ENCODE peak calls at places on chromosomes 5 and 9, in six cellular contexts. One of them, this sample, is unnamed.

GRCh38 chr5:22970956-22971618 is 117.9 kb upstream of the CDH12 start:
- DNase-seq in fibroblast of the aortic adventitia: no peak
- DNase-seq in epithelial cell of esophagus: no peak
- DNase-seq in upper lobe of right lung: no peak
- DNase-seq in fibroblast of lung: no peak
- DNase-seq in GM23338: no peak
- DNase-seq in this sample: no peak

GRCh38 chr5:33105521-33105941 is 335.2 kb upstream of the TARS1 start:
- DNase-seq in GM23338: no peak
- DNase-seq in fibroblast of the aortic adventitia: peak; percentile 97
- DNase-seq in fibroblast of lung: peak; percentile 57
- DNase-seq in upper lobe of right lung: no peak
- DNase-seq in epithelial cell of esophagus: peak; percentile 40
- DNase-seq in this sample: peak; percentile 59

GRCh38 chr5:77898385-77898784 is 122.2 kb upstream of the TBCA start:
- DNase-seq in fibroblast of lung: no peak
- DNase-seq in upper lobe of right lung: no peak
- DNase-seq in GM23338: no peak
- DNase-seq in epithelial cell of esophagus: no peak
- DNase-seq in fibroblast of the aortic adventitia: no peak
- DNase-seq in this sample: no peak

GRCh38 chr9:20437466-20437865 is 184.8 kb downstream of the MLLT3 start:
- DNase-seq in fibroblast of the aortic adventitia: peak; percentile 89
- DNase-seq in fibroblast of lung: peak; percentile 11
- DNase-seq in GM23338: no peak
- DNase-seq in upper lobe of right lung: no peak
- DNase-seq in epithelial cell of esophagus: no peak
- DNase-seq in this sample: no peak

GRCh38 chr9:70753311-70753710 is 338.9 kb upstream of the KLF9 start:
- DNase-seq in epithelial cell of esophagus: no peak
- DNase-seq in GM23338: no peak
- DNase-seq in fibroblast of the aortic adventitia: peak; percentile 37
- DNase-seq in upper lobe of right lung: no peak
- DNase-seq in fibroblast of lung: no peak
- DNase-seq in this sample: no peak

GRCh38 chr9:127809562-127810377 is 7.1 kb downstream of the FPGS start:
- DNase-seq in fibroblast of the aortic adventitia: no peak
- DNase-seq in fibroblast of lung: no peak
- DNase-seq in epithelial cell of esophagus: peak; percentile 61
- DNase-seq in GM23338: peak; percentile 87
- DNase-seq in upper lobe of right lung: peak; percentile 78
- DNase-seq in this sample: no peak

GRCh38 chr5:133899506-133899905 is 68.9 kb downstream of the C5orf15 start:
- DNase-seq in GM23338: no peak
- DNase-seq in epithelial cell of esophagus: no peak
- DNase-seq in fibroblast of lung: no peak
- DNase-seq in upper lobe of right lung: no peak
- DNase-seq in fibroblast of the aortic adventitia: no peak
- DNase-seq in this sample: no peak

GRCh38 chr5:54040018-54040417 is 270.4 kb downstream of the ARL15 start:
- DNase-seq in GM23338: no peak
- DNase-seq in epithelial cell of esophagus: no peak
- DNase-seq in fibroblast of the aortic adventitia: no peak
- DNase-seq in upper lobe of right lung: no peak
- DNase-seq in fibroblast of lung: no peak
- DNase-seq in this sample: no peak

GRCh38 chr9:94198414-94198813 is 60.7 kb upstream of the ZNF169 start:
- DNase-seq in fibroblast of the aortic adventitia: no peak
- DNase-seq in fibroblast of lung: no peak
- DNase-seq in epithelial cell of esophagus: no peak
- DNase-seq in GM23338: no peak
- DNase-seq in upper lobe of right lung: no peak
- DNase-seq in this sample: no peak

GRCh38 chr5:26482817-26483375 is 555.5 kb downstream of the CDH9 start:
- DNase-seq in fibroblast of lung: no peak
- DNase-seq in fibroblast of the aortic adventitia: no peak
- DNase-seq in GM23338: peak; percentile 92
- DNase-seq in upper lobe of right lung: no peak
- DNase-seq in epithelial cell of esophagus: peak; percentile 36
- DNase-seq in this sample: no peak

GRCh38 chr5:72246954-72247442 is 73.0 kb downstream of the MRPS27 start:
- DNase-seq in epithelial cell of esophagus: peak; percentile 52
- DNase-seq in upper lobe of right lung: no peak
- DNase-seq in GM23338: no peak
- DNase-seq in fibroblast of lung: peak; percentile 43
- DNase-seq in fibroblast of the aortic adventitia: peak; percentile 57
- DNase-seq in this sample: no peak

GRCh38 chr5:52693279-52693678 is 94.4 kb upstream of the ITGA1 start:
- DNase-seq in upper lobe of right lung: no peak
- DNase-seq in GM23338: peak; percentile 57
- DNase-seq in epithelial cell of esophagus: peak; percentile 58
- DNase-seq in fibroblast of lung: peak; percentile 46
- DNase-seq in fibroblast of the aortic adventitia: peak; percentile 59
- DNase-seq in this sample: no peak

GRCh38 chr9:127926961-127927456 is 3.6 kb downstream of the PIP5KL1 start:
- DNase-seq in fibroblast of the aortic adventitia: no peak
- DNase-seq in upper lobe of right lung: no peak
- DNase-seq in epithelial cell of esophagus: peak; percentile 48
- DNase-seq in fibroblast of lung: no peak
- DNase-seq in GM23338: peak; percentile 54
- DNase-seq in this sample: no peak

GRCh38 chr9:16367605-16368424 is 502.7 kb downstream of the BNC2 start:
- DNase-seq in upper lobe of right lung: no peak
- DNase-seq in GM23338: no peak
- DNase-seq in fibroblast of lung: no peak
- DNase-seq in epithelial cell of esophagus: peak; percentile 68
- DNase-seq in fibroblast of the aortic adventitia: peak; percentile 25
- DNase-seq in this sample: peak; percentile 36

GRCh38 chr9:125748511-125749099 is 1.4 kb downstream of the PBX3 start:
- DNase-seq in fibroblast of the aortic adventitia: peak; percentile 44
- DNase-seq in upper lobe of right lung: no peak
- DNase-seq in epithelial cell of esophagus: peak; percentile 8
- DNase-seq in GM23338: peak; percentile 39
- DNase-seq in fibroblast of lung: no peak
- DNase-seq in this sample: no peak

GRCh38 chr9:129125478-129125877 is 14.3 kb downstream of the PTPA start:
- DNase-seq in GM23338: no peak
- DNase-seq in upper lobe of right lung: no peak
- DNase-seq in fibroblast of the aortic adventitia: peak; percentile 97
- DNase-seq in epithelial cell of esophagus: peak; percentile 94
- DNase-seq in fibroblast of lung: peak; percentile 93
- DNase-seq in this sample: no peak

GRCh38 chr9:8451146-8451545 is 651.6 kb upstream of the DMAC1 start:
- DNase-seq in fibroblast of the aortic adventitia: no peak
- DNase-seq in fibroblast of lung: no peak
- DNase-seq in GM23338: no peak
- DNase-seq in upper lobe of right lung: no peak
- DNase-seq in epithelial cell of esophagus: no peak
- DNase-seq in this sample: no peak

GRCh38 chr5:127840809-127841208 is 137.6 kb downstream of the CCDC192 start:
- DNase-seq in upper lobe of right lung: no peak
- DNase-seq in GM23338: no peak
- DNase-seq in fibroblast of lung: peak; percentile 50
- DNase-seq in epithelial cell of esophagus: no peak
- DNase-seq in fibroblast of the aortic adventitia: no peak
- DNase-seq in this sample: no peak

GRCh38 chr9:136532799-136533774 is 12.8 kb downstream of the NOTCH1 start:
- DNase-seq in GM23338: no peak
- DNase-seq in epithelial cell of esophagus: no peak
- DNase-seq in fibroblast of the aortic adventitia: no peak
- DNase-seq in upper lobe of right lung: no peak
- DNase-seq in fibroblast of lung: no peak
- DNase-seq in this sample: no peak

GRCh38 chr5:69049151-69049550 is 44.7 kb upstream of the SLC30A5 start:
- DNase-seq in GM23338: no peak
- DNase-seq in epithelial cell of esophagus: peak; percentile 53
- DNase-seq in fibroblast of the aortic adventitia: no peak
- DNase-seq in fibroblast of lung: no peak
- DNase-seq in upper lobe of right lung: no peak
- DNase-seq in this sample: no peak

GRCh38 chr5:123164019-123164418 is 75.0 kb downstream of the PRDM6 start:
- DNase-seq in fibroblast of the aortic adventitia: peak; percentile 41
- DNase-seq in fibroblast of lung: peak; percentile 37
- DNase-seq in upper lobe of right lung: no peak
- DNase-seq in epithelial cell of esophagus: no peak
- DNase-seq in GM23338: no peak
- DNase-seq in this sample: no peak

GRCh38 chr9:128190516-128191405 is 611 bp downstream of the CIZ1 start:
- DNase-seq in fibroblast of the aortic adventitia: peak; percentile 17
- DNase-seq in fibroblast of lung: peak; percentile 9
- DNase-seq in epithelial cell of esophagus: no peak
- DNase-seq in upper lobe of right lung: no peak
- DNase-seq in GM23338: peak; percentile 19
- DNase-seq in this sample: no peak

GRCh38 chr9:129400971-129401622 is 219.8 kb downstream of the C9orf50 start:
- DNase-seq in upper lobe of right lung: no peak
- DNase-seq in fibroblast of lung: no peak
- DNase-seq in epithelial cell of esophagus: no peak
- DNase-seq in fibroblast of the aortic adventitia: no peak
- DNase-seq in GM23338: no peak
- DNase-seq in this sample: no peak

GRCh38 chr5:96881511-96882115 is 5.3 kb downstream of the ERAP2 start:
- DNase-seq in fibroblast of lung: peak; percentile 60
- DNase-seq in upper lobe of right lung: no peak
- DNase-seq in epithelial cell of esophagus: peak; percentile 65
- DNase-seq in fibroblast of the aortic adventitia: peak; percentile 91
- DNase-seq in GM23338: no peak
- DNase-seq in this sample: no peak

GRCh38 chr5:78597858-78598415 is 50.6 kb downstream of the LHFPL2 start:
- DNase-seq in GM23338: no peak
- DNase-seq in epithelial cell of esophagus: peak; percentile 77
- DNase-seq in fibroblast of the aortic adventitia: peak; percentile 76
- DNase-seq in fibroblast of lung: peak; percentile 81
- DNase-seq in upper lobe of right lung: no peak
- DNase-seq in this sample: no peak

GRCh38 chr5:125595095-125595494 is 828.1 kb upstream of the GRAMD2B start:
- DNase-seq in GM23338: no peak
- DNase-seq in fibroblast of the aortic adventitia: peak; percentile 77
- DNase-seq in epithelial cell of esophagus: no peak
- DNase-seq in upper lobe of right lung: peak; percentile 62
- DNase-seq in fibroblast of lung: peak; percentile 92
- DNase-seq in this sample: no peak

GRCh38 chr9:30758726-30759446 is 1625.6 kb upstream of the ACO1 start:
- DNase-seq in upper lobe of right lung: no peak
- DNase-seq in fibroblast of lung: no peak
- DNase-seq in fibroblast of the aortic adventitia: no peak
- DNase-seq in GM23338: no peak
- DNase-seq in epithelial cell of esophagus: no peak
- DNase-seq in this sample: no peak

GRCh38 chr9:132677976-132678375 is 7.7 kb downstream of the GTF3C4 start:
- DNase-seq in upper lobe of right lung: no peak
- DNase-seq in fibroblast of lung: no peak
- DNase-seq in fibroblast of the aortic adventitia: no peak
- DNase-seq in GM23338: no peak
- DNase-seq in epithelial cell of esophagus: no peak
- DNase-seq in this sample: no peak

DNA sequence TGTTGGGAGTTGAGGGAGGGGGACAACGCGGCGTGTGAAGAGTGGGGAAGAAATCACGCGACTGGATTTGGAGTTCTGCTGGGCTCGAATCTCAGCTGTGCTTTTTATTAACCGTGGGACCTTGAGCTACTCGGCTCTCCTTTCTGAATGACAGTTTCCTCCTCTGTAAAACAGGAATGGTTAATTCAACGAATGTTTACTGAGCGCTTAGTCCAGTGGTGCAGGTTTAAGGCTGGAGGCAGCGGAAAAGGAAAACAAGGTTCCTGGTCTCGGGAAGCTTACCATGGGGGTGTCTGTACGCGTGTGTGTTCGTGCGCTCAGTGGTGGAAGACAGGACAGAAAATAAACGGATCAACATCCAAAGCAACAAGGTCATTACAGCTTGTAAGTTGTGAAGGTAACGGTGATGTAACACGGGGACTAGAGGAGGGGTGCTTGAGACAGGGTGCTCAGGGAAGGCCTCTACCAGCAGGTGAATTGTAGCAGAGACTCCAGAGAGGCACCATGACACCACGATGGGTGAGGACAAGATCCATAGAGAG is 277 bp downstream of the EIF4E1B start:
- DNase-seq in epithelial cell of esophagus: no peak
- DNase-seq in upper lobe of right lung: no peak
- DNase-seq in fibroblast of the aortic adventitia: no peak
- DNase-seq in GM23338: no peak
- DNase-seq in fibroblast of lung: no peak
- DNase-seq in this sample: no peak
- H3K4me3 ChIP-seq in epithelial cell of esophagus: no peak overlapping the region
- H3K4me3 ChIP-seq in upper lobe of right lung: peak overlapping the region; percentile 34
- H3K4me3 ChIP-seq in fibroblast of the aortic adventitia: peak overlapping the region; percentile 50
- H3K4me3 ChIP-seq in GM23338: peak overlapping the region; percentile 87
- H3K4me3 ChIP-seq in fibroblast of lung: peak overlapping the region; percentile 33
- H3K4me3 ChIP-seq in this sample: peak overlapping the region; percentile 18

GRCh38 chr5:74625742-74626241 is 14.7 kb downstream of the ENC1 start:
- DNase-seq in fibroblast of lung: no peak
- DNase-seq in GM23338: peak; percentile 47
- DNase-seq in upper lobe of right lung: no peak
- DNase-seq in fibroblast of the aortic adventitia: peak; percentile 67
- DNase-seq in epithelial cell of esophagus: peak; percentile 45
- DNase-seq in this sample: no peak
- TF ChIP-seq CTCF in fibroblast of lung: peak; percentile 2
- TF ChIP-seq CTCF in GM23338: peak; percentile 60
- TF ChIP-seq CTCF in upper lobe of right lung: no peak
- TF ChIP-seq CTCF in fibroblast of the aortic adventitia: no peak
- TF ChIP-seq CTCF in epithelial cell of esophagus: peak; percentile 6
- TF ChIP-seq CTCF in this sample: peak; percentile 34

DNA sequence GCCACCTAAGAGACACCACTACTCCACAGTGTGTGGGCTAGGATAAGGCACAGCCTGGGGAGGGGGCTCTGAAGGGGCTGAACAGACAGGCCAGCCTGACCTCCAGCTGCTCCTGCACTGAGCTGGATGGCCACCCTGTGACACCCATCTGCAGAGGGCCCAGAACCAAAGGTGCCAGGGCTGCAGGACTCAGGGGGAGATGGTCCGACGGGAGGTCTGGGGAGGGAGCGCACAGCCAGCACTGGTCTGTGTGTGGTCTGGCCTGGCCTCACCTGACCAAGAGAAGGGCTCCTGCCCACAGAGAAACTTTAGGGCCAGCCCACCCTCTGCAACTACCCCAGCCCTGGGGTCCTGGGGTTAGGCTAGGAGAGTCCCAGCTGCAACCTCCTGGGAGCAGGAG is 789 bp downstream of the LTC4S start:
- DNase-seq in GM23338: no peak
- DNase-seq in fibroblast of lung: no peak
- DNase-seq in fibroblast of the aortic adventitia: no peak
- DNase-seq in upper lobe of right lung: no peak
- DNase-seq in epithelial cell of esophagus: no peak
- DNase-seq in this sample: no peak
- H3K4me3 ChIP-seq in GM23338: peak overlapping the region; percentile 84
- H3K4me3 ChIP-seq in fibroblast of lung: no peak overlapping the region
- H3K4me3 ChIP-seq in fibroblast of the aortic adventitia: peak overlapping the region; percentile 53
- H3K4me3 ChIP-seq in upper lobe of right lung: peak overlapping the region; percentile 68
- H3K4me3 ChIP-seq in epithelial cell of esophagus: no peak overlapping the region
- H3K4me3 ChIP-seq in this sample: no peak overlapping the region

GRCh38 chr5:102453716-102454115 is 45.1 kb downstream of the SLCO6A1 start:
- DNase-seq in fibroblast of lung: no peak
- DNase-seq in fibroblast of the aortic adventitia: peak; percentile 3
- DNase-seq in GM23338: no peak
- DNase-seq in epithelial cell of esophagus: no peak
- DNase-seq in upper lobe of right lung: no peak
- DNase-seq in this sample: no peak

GRCh38 chr5:102451082-102451481 is 47.7 kb downstream of the SLCO6A1 start:
- DNase-seq in epithelial cell of esophagus: no peak
- DNase-seq in fibroblast of the aortic adventitia: no peak
- DNase-seq in fibroblast of lung: no peak
- DNase-seq in upper lobe of right lung: no peak
- DNase-seq in GM23338: no peak
- DNase-seq in this sample: no peak

GRCh38 chr5:102450313-102450990 is 48.3 kb downstream of the SLCO6A1 start:
- DNase-seq in upper lobe of right lung: no peak
- DNase-seq in fibroblast of lung: no peak
- DNase-seq in fibroblast of the aortic adventitia: peak; percentile 2
- DNase-seq in GM23338: peak; percentile 76
- DNase-seq in epithelial cell of esophagus: peak; percentile 25
- DNase-seq in this sample: no peak
- TF ChIP-seq CTCF in upper lobe of right lung: no peak
- TF ChIP-seq CTCF in fibroblast of lung: no peak
- TF ChIP-seq CTCF in fibroblast of the aortic adventitia: no peak
- TF ChIP-seq CTCF in GM23338: peak; percentile 82
- TF ChIP-seq CTCF in epithelial cell of esophagus: peak; percentile 8
- TF ChIP-seq CTCF in this sample: no peak